ENCODE peak calls at places on chromosomes 3 and 15, in four cellular contexts. Y is Peyer's patch, Q is esophagus squamous epithelium, U is A549. H is an unnamed sample.

GRCh38 chr15:77415450-77416448 is 4.2 kb downstream of the PEAK1 start:
- DNase-seq in Y (no peak), U (no peak), Q (no peak), H (peak)

GRCh38 chr3:131329774-131330173 is 51.8 kb upstream of the NUDT16 start:
- DNase-seq in Q (no peak), U (no peak), Y (no peak), H (no peak)

GRCh38 chr3:107994954-107995715 is 95.7 kb downstream of the CD47 start:
- DNase-seq in U (no peak), Q (no peak), Y (no peak), H (no peak)

GRCh38 chr3:72683068-72683467 is 165.2 kb downstream of the SHQ1 start:
- DNase-seq in Y (no peak), Q (no peak), U (no peak), H (no peak)

GRCh38 chr3:65888980-65889706 is 149.6 kb downstream of the MAGI1 start:
- DNase-seq in U (peak), Y (no peak), Q (no peak), H (no peak)

GRCh38 chr3:171049831-171050444 is 23.4 kb upstream of the SLC2A2 start:
- DNase-seq in Y (no peak), U (peak), Q (no peak), H (peak)

GRCh38 chr3:172542999-172543398 is 19.8 kb upstream of the TNFSF10 start:
- DNase-seq in Y (no peak), U (no peak), Q (no peak), H (no peak)

GRCh38 chr3:155026999-155027591 is 53.0 kb upstream of the MME start:
- DNase-seq in Q (no peak), Y (no peak), U (no peak), H (no peak)

GRCh38 chr3:15794303-15794771 is 3.4 kb downstream of the ANKRD28 start:
- DNase-seq in Q (no peak), U (no peak), Y (no peak), H (peak)

GRCh38 chr3:23776352-23776891 is 29.3 kb upstream of the UBE2E1 start:
- DNase-seq in Q (no peak), Y (no peak), U (no peak), H (no peak)

GRCh38 chr3:119481079-119481478 is 12.3 kb downstream of the POGLUT1 start:
- DNase-seq in Q (no peak), U (no peak), Y (no peak), H (no peak)

GRCh38 chr15:79724312-79724711 is 172.5 kb downstream of the MTHFS start:
- DNase-seq in Y (no peak), Q (no peak), U (no peak), H (no peak)

GRCh38 chr3:42547401-42547945 is 34.3 kb downstream of the SEC22C start:
- DNase-seq in U (peak), Q (no peak), Y (peak), H (peak)

GRCh38 chr3:53142986-53143385 is 12.8 kb upstream of the RFT1 start:
- DNase-seq in Q (no peak), Y (no peak), U (no peak), H (no peak)

GRCh38 chr3:43190682-43191081 is 84.8 kb upstream of the POMGNT2 start:
- DNase-seq in U (no peak), Q (no peak), Y (no peak), H (no peak)

GRCh38 chr15:52336530-52336929 is 40.9 kb upstream of the MYO5C start:
- DNase-seq in Y (no peak), U (no peak), Q (no peak), H (no peak)

GRCh38 chr15:82643992-82644391 is 3.2 kb downstream of the CPEB1 start:
- DNase-seq in U (no peak), Y (no peak), Q (no peak), H (no peak)

GRCh38 chr3:150110097-150110496 is 139.4 kb upstream of the PFN2 start:
- DNase-seq in Y (no peak), U (no peak), Q (no peak), H (no peak)

GRCh38 chr3:117507958-117508357 is 798.4 kb downstream of the TUSC7 start:
- DNase-seq in Y (no peak), U (no peak), Q (no peak), H (no peak)

DNA sequence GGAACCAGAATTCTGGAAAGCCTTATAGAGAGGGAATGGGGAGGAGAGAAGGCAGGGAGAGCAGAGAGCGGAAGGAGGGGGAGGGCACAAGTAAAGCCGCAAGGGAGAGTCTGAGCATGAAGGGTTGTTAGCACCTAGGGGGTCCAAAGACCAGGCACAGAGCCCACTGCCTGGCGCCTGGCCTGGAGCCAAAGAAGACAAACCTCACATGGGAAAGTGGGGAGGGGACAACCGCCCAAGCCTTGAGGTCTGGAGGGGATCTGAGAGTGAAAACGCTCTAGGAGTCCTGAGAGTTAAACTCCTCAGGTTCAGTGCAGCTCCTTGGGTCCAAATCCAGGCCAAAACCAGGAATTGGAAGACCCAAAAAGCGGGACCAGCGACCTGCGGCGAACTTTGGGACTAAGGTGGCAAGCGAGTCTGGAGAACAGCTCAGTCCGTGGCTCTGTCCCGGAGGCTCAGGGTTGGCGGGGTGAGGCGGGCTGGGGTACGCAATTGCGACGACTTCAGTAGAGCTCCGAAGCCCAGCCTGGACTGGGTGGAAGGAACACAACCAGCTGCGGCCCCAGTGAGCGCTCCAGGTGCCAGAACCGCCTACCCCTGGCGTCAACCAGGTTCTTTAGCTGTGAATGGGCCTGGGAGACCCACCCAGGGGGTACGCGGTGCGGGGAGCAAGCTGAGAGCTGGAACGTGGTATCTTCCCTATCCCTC is 807 bp upstream of the INAFM2 start:
- DNase-seq in Y (no peak), Q (no peak), U (no peak), H (peak)
- TF ChIP-seq POLR2A in Y (no peak), Q (no peak), U (no peak), H (no peak)

DNA sequence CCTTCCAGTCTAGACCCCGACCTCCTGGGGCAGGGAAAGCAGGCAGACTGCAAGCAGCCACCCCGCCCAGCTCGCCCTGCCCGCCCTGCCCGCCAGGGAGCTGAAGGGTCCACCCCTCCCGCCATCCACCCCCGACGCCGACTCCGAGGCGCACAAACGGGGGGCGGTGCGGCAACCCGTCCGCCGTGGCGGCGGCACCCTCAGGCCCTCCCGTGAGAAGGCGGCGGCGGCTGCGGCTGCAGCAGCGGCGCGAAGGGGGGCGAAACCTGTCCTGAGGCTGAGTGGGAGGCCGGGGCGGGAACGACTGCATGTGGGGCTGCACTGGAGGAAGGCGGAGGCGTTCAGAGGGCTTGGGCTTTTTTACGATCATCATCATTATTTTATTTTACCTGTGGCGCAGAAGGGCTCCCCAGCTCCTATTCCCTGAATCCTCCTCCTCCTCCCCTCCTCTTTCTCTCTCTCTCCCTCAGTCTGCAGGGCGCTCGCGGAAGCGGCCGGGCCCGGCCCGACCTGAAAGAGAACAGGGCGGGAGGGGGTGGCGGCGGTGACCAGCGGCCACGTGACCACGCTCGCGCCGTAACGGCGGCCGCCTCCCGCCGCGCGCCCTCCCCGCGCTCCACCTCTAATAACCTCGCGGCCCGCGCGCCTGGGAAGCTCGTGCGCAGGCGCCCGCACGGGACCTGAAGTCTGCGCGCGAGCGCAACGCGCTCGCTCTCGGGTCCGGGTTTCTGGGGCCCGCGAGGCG is at the start of gene TBC1D5:
- DNase-seq in Q (peak), U (peak), Y (peak), H (peak)
- TF ChIP-seq POLR2A in Q (peak), U (peak), Y (peak), H (peak)

GRCh38 chr3:50876947-50877346 is 202.2 kb downstream of the DOCK3 start:
- DNase-seq in Y (no peak), U (no peak), Q (no peak), H (no peak)

DNA sequence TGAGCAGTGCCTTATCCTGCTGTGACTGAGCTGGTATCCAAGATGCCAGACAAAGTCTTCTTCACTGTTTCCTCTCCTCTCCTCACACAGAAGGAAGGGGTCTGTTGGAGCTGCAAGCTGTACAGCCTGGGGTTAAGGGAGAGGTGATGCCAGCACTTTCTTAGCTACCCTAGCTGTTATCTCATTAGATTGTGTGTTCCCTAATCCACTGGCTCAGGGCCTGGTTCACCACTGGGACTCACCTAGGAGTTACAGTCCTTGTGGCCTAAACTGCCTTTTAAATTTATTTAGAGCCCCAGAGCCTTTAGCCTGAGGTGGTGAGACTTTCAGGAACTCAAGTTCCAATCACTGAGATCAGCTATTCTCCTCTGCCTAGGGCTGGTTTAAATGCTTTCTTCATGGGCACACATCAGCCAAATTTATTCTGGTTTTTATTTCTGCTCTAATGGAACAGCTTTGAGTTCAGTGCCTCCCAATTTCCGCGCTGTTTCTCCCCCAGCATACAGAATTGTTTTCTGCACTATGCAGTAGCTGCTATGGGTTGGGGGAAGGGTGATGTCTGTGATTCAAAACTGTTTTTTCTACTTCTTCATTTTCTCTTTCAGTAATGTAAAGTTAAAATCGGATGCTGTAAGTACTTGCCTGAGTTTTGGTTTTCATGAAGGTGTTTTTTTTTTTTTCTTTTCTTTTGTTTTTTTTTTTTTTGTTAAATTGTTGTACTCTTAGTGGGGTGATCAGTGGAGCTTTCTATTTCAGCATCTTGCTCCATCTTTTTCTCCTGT is 198.8 kb downstream of the DOCK3 start:
- DNase-seq in U (no peak), Y (no peak), Q (no peak), H (no peak)
- TF ChIP-seq POLR2A in U (no peak), Y (no peak), Q (no peak), H (no peak)

GRCh38 chr15:41464889-41465580 is 28.6 kb upstream of the ITPKA start:
- DNase-seq in U (no peak), Q (no peak), Y (no peak), H (no peak)

GRCh38 chr15:41462396-41462795 is 31.3 kb upstream of the ITPKA start:
- DNase-seq in Y (no peak), Q (no peak), U (no peak), H (no peak)

GRCh38 chr15:41466711-41467110 is 27.0 kb upstream of the ITPKA start:
- DNase-seq in U (no peak), Q (no peak), Y (no peak), H (no peak)

DNA sequence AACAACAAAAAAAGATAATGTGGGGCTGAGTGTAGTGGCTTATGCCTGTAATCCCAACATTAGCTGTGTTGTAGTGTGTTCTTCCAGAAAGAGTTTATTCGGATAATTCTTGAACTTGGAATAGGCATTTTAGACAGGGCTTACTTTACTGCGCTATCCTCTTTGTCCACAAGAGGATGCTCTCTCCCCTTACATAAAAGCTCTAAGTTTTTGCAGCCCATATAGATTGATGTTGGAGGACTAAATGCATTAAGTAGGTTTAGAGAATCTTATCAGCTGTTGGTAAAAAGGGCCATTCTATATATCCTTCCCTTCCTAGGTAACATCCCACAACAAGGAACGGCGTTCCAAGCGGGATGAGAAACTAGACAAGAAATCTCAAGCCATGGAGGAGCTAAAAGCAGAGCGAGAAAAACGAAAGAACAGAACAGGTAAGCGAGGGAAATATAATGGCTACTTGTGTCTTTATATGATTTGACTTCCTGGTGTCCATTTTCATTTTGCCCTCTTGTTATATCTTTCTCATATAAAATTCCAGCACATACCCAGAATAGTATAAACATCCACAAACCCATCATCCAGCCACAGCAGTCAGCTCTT is 27.8 kb upstream of the ITPKA start:
- DNase-seq in Y (no peak), Q (no peak), U (peak), H (peak)
- TF ChIP-seq POLR2A in Y (no peak), Q (no peak), U (no peak), H (no peak)

GRCh38 chr15:40410476-40410875 is 4.9 kb downstream of the IVD start:
- DNase-seq in Q (no peak), Y (no peak), U (no peak), H (no peak)

GRCh38 chr15:40407343-40407990 is 1.9 kb downstream of the IVD start:
- DNase-seq in Y (no peak), U (no peak), Q (no peak), H (no peak)

GRCh38 chr15:40409366-40409765 is 3.8 kb downstream of the IVD start:
- DNase-seq in Y (no peak), Q (no peak), U (no peak), H (no peak)

GRCh38 chr15:40405501-40406381 is at the start of gene IVD:
- DNase-seq in Y (peak), U (peak), Q (peak), H (peak)
- TF ChIP-seq POLR2A in Y (peak), U (peak), Q (peak), H (peak)

DNA sequence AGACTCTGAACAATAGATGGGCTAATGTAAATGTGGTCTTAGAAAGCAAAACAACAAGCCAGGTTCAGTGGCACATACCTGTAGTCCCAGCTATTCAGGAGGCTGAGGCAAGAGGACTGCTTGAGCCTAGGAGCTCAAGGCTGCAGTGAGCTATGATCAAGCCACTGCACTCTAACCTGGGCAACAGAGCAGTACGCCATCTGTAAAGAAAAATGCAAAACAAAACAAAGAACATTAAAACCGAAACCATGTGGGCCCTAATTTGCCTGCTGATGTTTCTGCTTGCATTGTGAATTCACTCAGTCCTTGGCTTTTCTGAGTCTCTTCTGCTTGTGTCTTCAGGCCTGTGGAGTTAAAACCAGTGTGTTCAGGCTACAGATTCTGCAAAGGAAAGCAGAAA is 56.7 kb downstream of the CCNL1 start:
- DNase-seq in Q (no peak), Y (no peak), U (no peak), H (no peak)
- TF ChIP-seq POLR2A in Q (no peak), Y (no peak), U (no peak), H (no peak)

H was measured in erythroblast.